ENCODE peak calls at places on chromosome 7, in six cellular contexts. C is IMR-90, T is mesenchymal stem cell, E is H9, R is H1, Y is trophoblast cell. G is an unnamed sample.

GRCh38 chr7:80412842-80413241 is 99.0 kb downstream of the GNAT3 start:
- DNase-seq in C (peak), T (peak), E (no peak), R (no peak), Y (no peak), G (no peak)

GRCh38 chr7:99557940-99558305 is 519 bp upstream of the ZNF655 start:
- DNase-seq in C (no peak), T (no peak), E (no peak), R (no peak), Y (peak), G (no peak)

GRCh38 chr7:8190121-8190895 is 71.7 kb downstream of the ICA1 start:
- DNase-seq in C (peak), T (peak), E (no peak), R (no peak), Y (peak), G (peak)

GRCh38 chr7:38685851-38686250 is 54.7 kb upstream of the AMPH start:
- DNase-seq in C (no peak), T (no peak), E (no peak), R (no peak), Y (no peak), G (no peak)

GRCh38 chr7:73871163-73872011 is 10.4 kb downstream of the TMEM270 start:
- DNase-seq in C (no peak), T (no peak), E (peak), R (no peak), Y (peak), G (no peak)

GRCh38 chr7:93902777-93903423 is 3.5 kb upstream of the GNGT1 start:
- DNase-seq in C (peak), T (peak), E (peak), R (no peak), Y (peak), G (peak)

GRCh38 chr7:116632349-116632748 is 39.6 kb upstream of the MET start:
- DNase-seq in C (peak), T (peak), E (no peak), R (no peak), Y (no peak), G (no peak)

GRCh38 chr7:37182011-37182478 is 266.6 kb downstream of the ELMO1 start:
- DNase-seq in C (peak), T (peak), E (peak), R (peak), Y (peak), G (peak)

GRCh38 chr7:157691521-157692155 is 354.8 kb downstream of the DNAJB6 start:
- DNase-seq in C (no peak), T (no peak), E (peak), R (no peak), Y (no peak), G (peak)

GRCh38 chr7:91632234-91632947 is 248.1 kb downstream of the MTERF1 start:
- DNase-seq in C (no peak), T (no peak), E (no peak), R (no peak), Y (no peak), G (no peak)

GRCh38 chr7:106345421-106346166 is 60.8 kb upstream of the NAMPT start:
- DNase-seq in C (peak), T (peak), E (no peak), R (no peak), Y (no peak), G (no peak)

GRCh38 chr7:140059288-140060242 is 3.2 kb downstream of the PARP12 start:
- DNase-seq in C (peak), T (peak), E (no peak), R (no peak), Y (no peak), G (no peak)

GRCh38 chr7:50632561-50633413 is 67.6 kb upstream of the DDC start:
- DNase-seq in C (peak), T (peak), E (peak), R (peak), Y (peak), G (no peak)

GRCh38 chr7:79719216-79719615 is 265.7 kb upstream of the MAGI2 start:
- DNase-seq in C (no peak), T (no peak), E (no peak), R (no peak), Y (no peak), G (no peak)

GRCh38 chr7:13309535-13309934 is 622.1 kb downstream of the ARL4A start:
- DNase-seq in C (no peak), T (no peak), E (no peak), R (no peak), Y (no peak), G (no peak)
- H3K27ac ChIP-seq in C (no peak), T (no peak), E (no peak), R (no peak), Y (no peak), G (no peak)

DNA sequence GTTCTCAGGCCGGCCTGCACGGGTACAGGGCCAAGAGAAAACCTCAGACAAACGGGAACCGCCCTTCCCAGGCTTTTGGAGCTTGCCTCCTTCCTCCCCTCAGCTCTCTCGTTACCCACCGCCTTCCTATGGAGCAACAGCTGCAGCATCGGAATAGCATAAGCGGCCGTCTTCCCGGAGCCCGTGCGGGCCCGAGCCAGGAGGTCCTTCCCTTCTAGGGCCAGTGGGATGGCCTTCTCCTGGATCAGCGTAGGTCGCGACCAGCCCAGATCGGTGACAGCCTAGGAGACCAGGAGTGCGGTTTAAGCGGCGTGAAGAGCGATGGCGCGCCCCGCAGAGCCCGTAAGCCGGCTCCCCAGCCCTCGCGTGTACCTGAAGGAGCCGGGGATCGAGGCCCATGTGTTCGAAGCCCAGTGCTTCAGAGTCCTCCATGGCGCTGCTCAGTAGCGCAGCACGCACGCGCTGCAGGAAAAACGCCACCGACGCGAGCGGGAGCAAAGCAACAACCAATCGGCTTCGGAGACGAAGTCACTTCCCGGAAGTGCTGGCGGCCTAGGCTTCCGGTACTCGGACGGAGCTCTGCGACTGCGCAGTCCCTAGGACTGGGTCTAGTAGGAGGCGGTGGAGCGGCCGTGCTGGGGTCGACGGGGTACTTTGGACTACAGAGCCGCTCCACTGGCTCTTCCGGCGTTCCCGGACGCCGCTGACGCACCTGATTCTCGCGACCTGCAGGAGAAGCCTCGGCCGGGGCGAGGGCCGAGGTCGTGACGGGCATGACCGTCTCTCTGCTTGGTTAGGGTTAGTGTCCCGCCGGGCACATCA is at the start of gene DDX56:
- DNase-seq in C (peak), T (peak), E (peak), R (peak), Y (peak), G (peak)
- H3K4ac ChIP-seq in C (peak), T (peak), E (no peak), R (peak), Y (peak), G (no peak)

GRCh38 chr7:104779888-104780287 is 234.1 kb upstream of the KMT2E start:
- DNase-seq in C (no peak), T (no peak), E (no peak), R (no peak), Y (no peak), G (no peak)

GRCh38 chr7:104772405-104772821 is 241.6 kb upstream of the KMT2E start:
- DNase-seq in C (no peak), T (no peak), E (peak), R (peak), Y (no peak), G (peak)

GRCh38 chr7:104775581-104775980 is 238.4 kb upstream of the KMT2E start:
- DNase-seq in C (no peak), T (no peak), E (no peak), R (no peak), Y (no peak), G (no peak)
- H4K91ac ChIP-seq in C (no peak), T (no peak), E (no peak), R (no peak), Y (no peak), G (no peak)

GRCh38 chr7:47480576-47481538 is 101.1 kb downstream of the TNS3 start:
- DNase-seq in C (no peak), T (peak), E (peak), R (peak), Y (no peak), G (no peak)

GRCh38 chr7:47483604-47484273 is 98.2 kb downstream of the TNS3 start:
- DNase-seq in C (peak), T (peak), E (no peak), R (no peak), Y (no peak), G (no peak)

GRCh38 chr7:47481656-47482012 is 100.3 kb downstream of the TNS3 start:
- DNase-seq in C (no peak), T (no peak), E (no peak), R (no peak), Y (no peak), G (no peak)

GRCh38 chr7:47479821-47480575 is 101.9 kb downstream of the TNS3 start:
- DNase-seq in C (no peak), T (no peak), E (peak), R (no peak), Y (no peak), G (no peak)

GRCh38 chr7:47482013-47482761 is 99.7 kb downstream of the TNS3 start:
- DNase-seq in C (peak), T (peak), E (no peak), R (no peak), Y (peak), G (no peak)
- H3K27ac ChIP-seq in C (peak), T (peak), E (no peak), R (no peak), Y (peak), G (no peak)

GRCh38 chr7:33805630-33806233 is 99.6 kb upstream of the BMPER start:
- DNase-seq in C (peak), T (peak), E (no peak), R (no peak), Y (no peak), G (no peak)
- H3K4ac ChIP-seq in C (no peak), T (no peak), E (no peak), R (no peak), Y (no peak), G (no peak)

GRCh38 chr7:127914693-127915092 is 116.5 kb downstream of the LRRC4 start:
- DNase-seq in C (no peak), T (no peak), E (no peak), R (no peak), Y (no peak), G (no peak)

GRCh38 chr7:127912901-127913300 is 118.3 kb downstream of the LRRC4 start:
- DNase-seq in C (no peak), T (no peak), E (no peak), R (no peak), Y (no peak), G (no peak)

GRCh38 chr7:127916735-127917134 is 114.5 kb downstream of the LRRC4 start:
- DNase-seq in C (no peak), T (no peak), E (no peak), R (no peak), Y (peak), G (no peak)

GRCh38 chr7:127911968-127912511 is 119.2 kb downstream of the LRRC4 start:
- DNase-seq in C (no peak), T (no peak), E (no peak), R (no peak), Y (no peak), G (no peak)

DNA sequence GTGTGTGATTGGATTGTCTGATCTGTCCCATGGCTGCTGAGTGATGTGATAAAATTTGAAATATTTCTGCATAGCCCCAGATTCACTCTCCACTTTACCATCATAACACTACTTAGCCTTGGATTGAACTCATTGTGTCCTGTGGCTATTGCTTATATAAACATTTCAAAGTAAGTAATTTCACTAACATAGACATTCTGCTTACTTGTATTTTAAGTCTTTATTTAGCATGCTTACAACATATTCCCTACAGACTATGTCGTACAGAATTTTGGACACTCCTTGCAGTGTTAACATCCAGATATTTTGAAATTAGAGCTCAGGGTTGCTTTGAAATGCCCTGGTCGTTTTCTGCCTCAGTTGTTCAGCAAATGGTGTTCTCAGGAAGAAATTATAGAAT is 117.6 kb downstream of the LRRC4 start:
- DNase-seq in C (peak), T (peak), E (no peak), R (no peak), Y (no peak), G (no peak)
- H4K91ac ChIP-seq in C (no peak), T (no peak), E (no peak), R (no peak), Y (no peak), G (no peak)